ENCODE peak calls at places on chromosomes 3 and 15, in five cellular contexts. U is mucosa of descending colon; D is body of pancreas; B is CD4-positive, CD25-positive, alpha-beta regulatory T cell; V is fibroblast of pulmonary artery. E is an unnamed sample.

GRCh38 chr15:63985221-63986184 is 60.8 kb downstream of the DAPK2 start:
- DNase-seq in U (peak), D (peak), B (no peak), V (no peak), E (no peak)

GRCh38 chr15:31274496-31275330 is 51.9 kb upstream of the KLF13 start:
- DNase-seq in U (no peak), D (no peak), B (no peak), V (peak), E (peak)

GRCh38 chr15:69474291-69474690 is 21.7 kb downstream of the RPLP1 start:
- DNase-seq in U (no peak), D (no peak), B (no peak), V (no peak), E (no peak)

GRCh38 chr15:70535071-70535954 is 228.0 kb downstream of the UACA start:
- DNase-seq in U (no peak), D (no peak), B (peak), V (no peak), E (peak)

GRCh38 chr3:10277115-10277625 is 15.6 kb downstream of the GHRL start:
- DNase-seq in U (no peak), D (no peak), B (no peak), V (no peak), E (no peak)

GRCh38 chr3:141448606-141449216 is 38.1 kb upstream of the RASA2 start:
- DNase-seq in U (no peak), D (no peak), B (no peak), V (peak), E (no peak)

GRCh38 chr3:47197287-47197686 is 33.4 kb upstream of the SETD2 start:
- DNase-seq in U (no peak), D (no peak), B (no peak), V (no peak), E (no peak)

GRCh38 chr3:151135548-151136337 is 50.3 kb downstream of the MED12L start:
- DNase-seq in U (no peak), D (peak), B (no peak), V (no peak), E (no peak)

GRCh38 chr15:83248151-83248851 is 36.2 kb downstream of the BNC1 start:
- DNase-seq in U (no peak), D (peak), B (peak), V (peak), E (peak)

GRCh38 chr3:69439683-69440270 is 53.9 kb upstream of the FRMD4B start:
- DNase-seq in U (no peak), D (no peak), B (no peak), V (peak), E (peak)

GRCh38 chr15:52217186-52217585 is 26.0 kb upstream of the GNB5 start:
- DNase-seq in U (no peak), D (peak), B (no peak), V (no peak), E (no peak)

DNA sequence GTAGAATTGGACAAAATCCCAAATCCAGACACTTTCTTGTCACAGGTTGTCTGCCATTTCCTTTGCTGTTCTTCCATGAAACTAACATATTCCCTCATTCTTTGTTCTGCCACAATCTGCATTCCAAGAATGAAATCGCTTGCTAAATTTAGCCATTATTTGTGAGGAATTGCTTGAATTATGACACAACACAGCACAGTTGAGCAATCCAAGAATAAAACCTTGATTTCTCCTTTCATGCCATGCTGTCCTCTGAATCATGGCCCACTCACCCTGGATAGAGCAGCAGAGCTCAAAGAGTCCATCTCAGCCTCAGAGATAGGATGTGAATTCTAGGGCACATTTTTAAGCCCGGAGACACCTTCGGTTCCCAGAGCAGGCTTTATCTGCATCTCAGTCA is 35.2 kb upstream of the GREM1 start:
- DNase-seq in U (no peak), D (no peak), B (no peak), V (peak), E (no peak)
- H3K4me3 ChIP-seq in U (no peak), D (no peak), B (no peak), V (no peak), E (no peak)

GRCh38 chr15:25862087-25862468 is 1.0 kb downstream of the ATP10A start:
- DNase-seq in U (peak), D (no peak), B (peak), V (no peak), E (no peak)
- H3K4me3 ChIP-seq in U (peak), D (peak), B (peak), V (peak), E (peak)

GRCh38 chr3:123658860-123659221 is 74.0 kb upstream of the HACD2 start:
- DNase-seq in U (no peak), D (no peak), B (no peak), V (no peak), E (no peak)

GRCh38 chr3:123656691-123657090 is 71.8 kb upstream of the HACD2 start:
- DNase-seq in U (no peak), D (no peak), B (no peak), V (no peak), E (peak)

GRCh38 chr3:123657111-123657510 is 72.3 kb upstream of the HACD2 start:
- DNase-seq in U (no peak), D (no peak), B (no peak), V (no peak), E (no peak)

GRCh38 chr3:123657578-123657977 is 72.7 kb upstream of the HACD2 start:
- DNase-seq in U (no peak), D (no peak), B (no peak), V (peak), E (no peak)

DNA sequence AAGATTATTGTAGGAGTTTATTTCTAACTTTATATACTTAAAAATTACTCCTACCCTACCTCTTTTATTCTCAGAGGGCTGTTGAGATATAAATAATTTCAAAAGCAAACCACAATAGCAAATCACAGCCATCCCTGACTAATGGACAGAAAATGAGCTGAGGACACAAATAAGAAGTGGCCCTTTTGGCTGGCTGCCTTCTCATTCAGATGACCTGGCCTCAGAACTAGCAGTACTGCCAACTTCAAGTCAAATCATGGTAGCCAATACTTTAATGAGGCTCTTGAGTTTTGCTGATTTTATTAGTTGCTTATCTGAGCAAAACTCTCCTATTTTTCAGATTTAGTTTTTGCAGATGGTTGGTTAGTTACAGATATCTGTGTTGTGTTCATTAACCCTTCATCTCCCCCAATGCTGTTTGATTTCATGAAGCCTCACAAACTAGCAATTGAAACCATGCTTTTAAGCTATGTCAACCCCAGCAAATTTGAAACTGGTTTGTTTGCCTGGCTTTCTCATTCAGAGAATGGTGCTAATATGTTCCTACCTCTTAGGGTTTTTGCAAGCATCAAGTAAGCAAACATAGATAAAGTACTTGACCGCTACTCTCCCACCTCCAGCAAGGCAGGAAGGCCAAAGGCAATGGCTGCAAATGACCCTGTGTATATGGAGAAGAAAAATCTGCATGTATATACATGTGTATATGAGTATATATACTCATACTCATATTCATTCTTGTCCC is 73.4 kb upstream of the HACD2 start:
- DNase-seq in U (no peak), D (peak), B (no peak), V (peak), E (no peak)
- H3K4me3 ChIP-seq in U (no peak), D (no peak), B (no peak), V (no peak), E (no peak)

DNA sequence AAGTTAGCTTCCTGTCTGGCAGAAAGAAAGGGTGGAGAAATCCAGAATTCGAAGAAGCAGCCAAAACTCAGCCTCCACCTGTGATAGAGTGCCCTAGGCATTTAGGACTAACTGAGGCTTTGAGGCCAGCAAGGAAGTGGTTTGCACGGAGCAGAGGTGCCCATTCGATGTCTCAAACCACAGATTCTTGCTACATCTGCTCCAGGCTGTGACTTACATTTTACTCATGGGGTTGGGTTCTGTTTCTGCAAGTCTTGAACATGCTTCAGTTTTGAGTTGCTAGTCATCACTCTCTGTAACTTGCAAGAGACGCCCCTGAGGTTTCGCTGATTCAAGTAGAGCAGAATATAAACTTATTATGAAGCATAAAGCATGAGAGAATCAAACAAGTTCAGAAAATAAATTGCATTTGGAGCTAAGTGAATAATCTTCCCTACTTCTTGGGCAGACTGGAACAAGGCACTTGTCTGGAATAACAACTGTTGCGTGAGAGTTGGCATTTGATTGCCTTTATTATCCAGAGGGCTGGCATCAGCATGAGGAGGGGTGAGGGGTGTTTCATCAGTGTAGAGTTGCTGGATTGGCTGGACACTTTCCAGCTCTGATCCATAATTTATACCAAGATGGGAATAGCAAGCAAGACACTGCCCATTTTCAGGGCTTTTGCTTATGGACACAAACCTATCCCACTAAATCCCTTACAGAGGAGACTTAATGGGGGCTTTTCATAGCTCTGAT is 256.5 kb downstream of the AGBL1 start:
- DNase-seq in U (no peak), D (no peak), B (no peak), V (no peak), E (no peak)
- H3K4me3 ChIP-seq in U (no peak), D (no peak), B (no peak), V (no peak), E (no peak)

DNA sequence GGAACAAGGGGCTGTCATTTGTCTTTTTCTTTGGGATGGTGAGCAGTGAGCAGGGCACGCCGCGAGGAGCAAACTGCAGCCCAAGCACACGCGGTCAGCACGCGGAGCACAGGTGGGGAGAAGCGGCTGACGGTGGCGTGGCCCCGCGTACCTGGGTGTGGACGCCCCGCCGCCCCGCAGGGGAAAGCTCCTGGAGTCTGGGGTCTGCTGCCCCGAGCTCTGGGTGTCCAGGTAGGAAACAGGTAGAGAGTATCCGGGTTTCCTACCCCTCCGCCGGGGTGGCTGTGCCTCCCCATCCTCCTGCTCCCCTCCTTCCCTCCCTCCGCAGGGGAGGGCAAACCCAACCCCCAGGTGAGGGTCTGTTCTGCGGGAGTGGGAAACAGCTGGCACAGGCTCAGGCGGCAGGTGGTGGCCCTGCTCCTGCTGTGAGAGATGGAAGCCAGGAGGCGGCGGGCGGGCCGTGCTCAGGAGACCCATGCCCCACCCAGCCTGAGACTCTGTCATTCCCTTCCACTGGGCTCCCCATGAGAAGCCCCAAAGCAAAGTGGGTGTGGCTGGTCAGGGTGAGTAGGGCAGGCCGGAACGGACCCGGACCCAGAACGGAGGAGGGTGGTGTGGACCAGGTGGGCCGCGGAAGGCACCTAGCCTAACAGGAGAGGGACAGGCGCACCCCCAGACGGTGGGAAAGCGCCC is 56.9 kb upstream of the CGNL1 start:
- DNase-seq in U (peak), D (no peak), B (no peak), V (no peak), E (no peak)
- H3K4me3 ChIP-seq in U (no peak), D (no peak), B (no peak), V (no peak), E (no peak)